ENCODE peak calls at places on chromosomes 16 and 17, in nine cellular contexts. D is CD8-positive, alpha-beta T cell; Z is uterus; S is mammary epithelial cell; J is heart right ventricle; A is body of pancreas; X is tibial nerve; W is cardiac muscle cell; Q is IMR-90. H is an unnamed sample.

GRCh38 chr17:4658478-4659305 is 17.2 kb upstream of the ALOX15 start:
- DNase-seq in J (no peak), Z (no peak), S (peak; percentile 56), Q (peak; percentile 86), D (no peak), W (peak; percentile 88), A (no peak), X (no peak), H (no peak)

GRCh38 chr16:87506423-87507350 is 13.9 kb upstream of the ZCCHC14 start:
- DNase-seq in J (no peak), Q (no peak), D (no peak), S (no peak), A (peak; percentile 54), X (no peak), Z (no peak), W (no peak), H (no peak)

GRCh38 chr17:77126519-77126918 is 14.2 kb upstream of the SEC14L1 start:
- DNase-seq in Z (no peak), A (peak; percentile 95), X (no peak), D (no peak), Q (no peak), W (no peak), S (peak; percentile 91), J (no peak), H (no peak)

GRCh38 chr16:57003439-57004386 is 14.4 kb downstream of the NLRC5 start:
- DNase-seq in W (no peak), Z (no peak), X (no peak), A (no peak), D (no peak), Q (no peak), S (no peak), J (no peak), H (no peak)

GRCh38 chr16:50196736-50197135 is 43.6 kb downstream of the TENT4B start:
- DNase-seq in D (peak; percentile 7), Z (no peak), S (peak; percentile 61), A (no peak), J (no peak), X (no peak), W (peak; percentile 47), Q (peak; percentile 41), H (no peak)

GRCh38 chr17:78716814-78717393 is 65.2 kb downstream of the CYTH1 start:
- DNase-seq in Z (peak; percentile 56), D (no peak), Q (peak; percentile 22), A (peak; percentile 91), J (peak; percentile 72), W (peak; percentile 54), X (peak; percentile 53), S (peak; percentile 80), H (peak; percentile 60)

GRCh38 chr16:83113317-83113716 is 486.5 kb downstream of the CDH13 start:
- DNase-seq in D (no peak), Z (no peak), W (peak; percentile 51), S (no peak), X (no peak), J (no peak), A (no peak), Q (peak; percentile 31), H (no peak)

GRCh38 chr16:66290431-66290830 is 76.1 kb upstream of the CDH5 start:
- DNase-seq in X (no peak), D (no peak), Q (no peak), W (no peak), A (no peak), Z (no peak), J (no peak), S (no peak), H (no peak)

GRCh38 chr17:31580331-31581021 is 189.0 kb downstream of the RAB11FIP4 start:
- DNase-seq in X (no peak), D (no peak), A (peak; percentile 40), J (no peak), W (peak; percentile 79), S (peak; percentile 91), Z (no peak), Q (peak; percentile 85), H (peak; percentile 48)

GRCh38 chr16:17591655-17592405 is 121.1 kb upstream of the XYLT1 start:
- DNase-seq in X (no peak), Z (no peak), A (no peak), W (no peak), D (no peak), S (peak; percentile 25), J (no peak), Q (no peak), H (no peak)

GRCh38 chr16:56910654-56911539 is 21.0 kb upstream of the HERPUD1 start:
- DNase-seq in X (peak; percentile 54), Z (no peak), J (peak; percentile 29), Q (peak; percentile 93), W (peak; percentile 93), D (no peak), S (peak; percentile 65), A (no peak), H (peak; percentile 35)

GRCh38 chr17:63015824-63016223 is 49.8 kb downstream of the TANC2 start:
- DNase-seq in S (no peak), J (no peak), Q (peak; percentile 31), A (no peak), D (no peak), X (no peak), W (no peak), Z (no peak), H (no peak)

GRCh38 chr16:20114356-20114755 is 40.7 kb upstream of the GPR139 start:
- DNase-seq in W (no peak), S (peak; percentile 65), Z (no peak), X (no peak), D (no peak), J (no peak), A (peak; percentile 75), Q (no peak), H (no peak)

GRCh38 chr16:30619207-30619606 is 9.0 kb upstream of the ZNF689 start:
- DNase-seq in S (no peak), J (no peak), D (no peak), A (no peak), Q (no peak), W (peak; percentile 56), X (no peak), Z (no peak), H (no peak)

GRCh38 chr16:30622455-30623032 is 12.4 kb upstream of the ZNF689 start:
- DNase-seq in W (no peak), S (no peak), A (no peak), J (no peak), D (no peak), Q (no peak), Z (no peak), X (no peak), H (no peak)

GRCh38 chr16:30621765-30622164 is 11.6 kb upstream of the ZNF689 start:
- DNase-seq in S (no peak), D (no peak), J (no peak), A (no peak), Z (no peak), Q (peak; percentile 7), X (no peak), W (no peak), H (no peak)

GRCh38 chr16:30623558-30624283 is 13.5 kb upstream of the ZNF689 start:
- DNase-seq in D (no peak), W (no peak), J (no peak), Q (no peak), X (no peak), A (no peak), S (peak; percentile 70), Z (no peak), H (no peak)

GRCh38 chr16:30619643-30620042 is 9.5 kb upstream of the ZNF689 start:
- DNase-seq in Q (no peak), D (no peak), A (no peak), Z (no peak), S (no peak), X (no peak), W (no peak), J (no peak), H (no peak)
- H3K27me3 ChIP-seq in Q (peaks cover 15% of the 10 kb centered on the region), D (no peaks in the 10 kb centered on the region), A (no peaks in the 10 kb centered on the region), Z (no peaks in the 10 kb centered on the region), S (no peaks in the 10 kb centered on the region), X (no peaks in the 10 kb centered on the region), W (peaks cover 5% of the 10 kb centered on the region), J (no peaks in the 10 kb centered on the region), H (no peaks in the 10 kb centered on the region)

DNA sequence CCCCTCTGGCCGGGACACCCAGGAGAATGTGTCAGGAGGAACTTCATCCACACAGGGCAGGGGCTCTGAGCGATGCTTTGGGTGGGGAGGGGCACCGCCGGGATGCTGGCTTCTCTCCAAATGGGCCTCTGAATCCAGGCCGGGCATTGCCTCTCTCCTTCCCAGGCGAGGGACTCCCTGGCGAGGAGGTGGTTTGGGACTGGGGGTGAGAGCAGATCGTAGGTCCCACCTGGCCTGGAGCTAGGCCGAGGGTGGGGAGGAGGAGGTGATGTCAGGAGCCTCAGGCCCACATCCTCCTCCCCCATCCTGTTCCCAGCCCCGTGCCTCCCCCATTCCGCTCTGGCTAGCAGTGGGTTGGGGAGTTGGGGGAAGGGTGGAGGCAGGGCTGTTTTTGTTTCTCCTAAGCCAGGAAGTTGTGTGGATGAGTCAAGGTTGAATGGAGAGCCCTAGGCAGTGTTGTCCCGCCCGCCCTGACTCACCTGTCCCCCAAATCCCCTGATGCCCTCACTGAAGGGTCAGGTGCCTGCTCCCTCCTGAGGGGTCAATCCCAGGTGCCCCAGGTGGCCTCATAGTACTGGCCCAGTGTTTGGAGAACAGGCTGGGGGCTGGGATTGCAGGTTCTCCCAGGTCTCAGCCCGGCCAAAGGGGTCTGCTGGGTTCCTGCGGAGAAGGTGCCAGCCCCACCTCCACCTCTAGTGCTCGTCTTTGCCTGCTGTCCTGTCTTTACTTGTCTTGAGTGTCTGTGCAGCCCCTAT is 2.8 kb downstream of the GRB7 start:
- DNase-seq in Z (peak; percentile 49), A (peak; percentile 49), J (no peak), X (no peak), D (no peak), Q (peak; percentile 45), W (peak; percentile 63), S (peak; percentile 94), H (no peak)
- H3K27ac ChIP-seq in Z (peak overlapping the region; percentile 74), A (peak overlapping the region; percentile 99), J (no peak overlapping the region), X (no peak overlapping the region), D (no peak overlapping the region), Q (no peak overlapping the region), W (no peak overlapping the region), S (peak overlapping the region; percentile 91), H (no peak overlapping the region)

DNA sequence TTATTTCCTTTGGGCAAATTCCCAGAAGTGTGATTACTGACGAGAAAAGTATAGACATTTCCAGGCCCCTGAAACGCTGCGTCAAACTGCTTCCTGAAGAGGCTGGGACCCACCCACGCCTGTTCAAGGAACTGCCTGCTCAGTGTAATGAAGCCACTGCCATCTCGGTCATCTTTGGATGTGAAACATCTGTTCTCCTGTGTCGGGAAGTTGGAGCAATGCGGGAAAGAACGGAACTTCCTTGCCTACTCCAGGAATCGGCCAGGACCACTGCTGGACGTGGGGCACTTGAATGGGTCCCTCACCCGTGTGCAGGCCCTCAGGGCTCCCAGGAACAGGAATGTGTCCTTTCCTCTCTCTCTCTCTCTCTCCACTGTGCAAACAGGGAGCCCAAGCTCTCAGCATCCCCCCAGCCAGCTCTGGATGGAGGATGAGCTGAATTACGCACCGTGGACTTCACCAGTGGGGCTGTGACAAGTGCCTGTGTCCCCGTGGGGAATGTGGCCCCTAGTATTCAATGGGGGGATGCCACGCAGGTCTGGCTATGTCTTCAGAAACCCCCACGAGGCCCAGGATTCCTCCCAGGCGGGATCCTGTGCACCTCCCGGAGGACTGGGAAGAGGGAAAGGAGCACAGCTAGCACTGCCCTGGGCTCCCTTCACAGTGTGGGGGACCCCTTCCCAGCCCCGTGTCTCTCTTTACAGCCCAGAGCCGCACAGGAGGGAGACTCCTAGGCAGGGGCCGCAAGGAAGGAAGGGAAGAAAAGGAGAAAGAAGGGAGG is 18.3 kb upstream of the LITAF start:
- DNase-seq in J (peak; percentile 86), W (peak; percentile 94), A (peak; percentile 46), X (no peak), Z (peak; percentile 73), D (no peak), S (no peak), Q (peak; percentile 85), H (no peak)
- H3K4me1 ChIP-seq in J (peaks cover 7% of the 10 kb centered on the region), W (peaks cover 11% of the 10 kb centered on the region), A (no peaks in the 10 kb centered on the region), X (no peaks in the 10 kb centered on the region), Z (no peaks in the 10 kb centered on the region), D (peaks cover 5% of the 10 kb centered on the region), S (peaks cover 5% of the 10 kb centered on the region), Q (peaks cover 15% of the 10 kb centered on the region), H (no peaks in the 10 kb centered on the region)

GRCh38 chr17:73160980-73161630 is 3.7 kb upstream of the SSTR2 start:
- DNase-seq in D (no peak), S (no peak), J (no peak), Q (no peak), Z (no peak), X (no peak), W (no peak), A (no peak), H (no peak)
- H3K27me3 ChIP-seq in D (peaks cover 7% of the 10 kb centered on the region), S (peaks cover 29% of the 10 kb centered on the region), J (peaks cover 62% of the 10 kb centered on the region), Q (peaks cover 54% of the 10 kb centered on the region), Z (no peaks in the 10 kb centered on the region), X (no peaks in the 10 kb centered on the region), W (peaks cover 31% of the 10 kb centered on the region), A (peaks cover 8% of the 10 kb centered on the region), H (peaks cover 8% of the 10 kb centered on the region)